ENCODE peak calls at places on chromosomes 4 and X, in four cellular contexts. A, X, T and Z are unnamed samples.

GRCh38 chrX:2751291-2751690 is 549 bp upstream of the XG start:
- DNase-seq in A (no peak), X (no peak), T (no peak), Z (no peak)

GRCh38 chrX:37353646-37354045 is 4.5 kb downstream of the PRRG1 start:
- DNase-seq in A (no peak), X (no peak), T (no peak), Z (no peak)

GRCh38 chrX:15769300-15769954 is 20.9 kb upstream of the ZRSR2 start:
- DNase-seq in A (no peak), X (no peak), T (no peak), Z (no peak)

GRCh38 chrX:135170877-135171519 is at the start of gene CT55:
- DNase-seq in A (peak; percentile 92), X (no peak), T (peak; percentile 31), Z (peak; percentile 14)

GRCh38 chrX:18354369-18355329 is at the start of gene SCML2:
- DNase-seq in A (peak; percentile 75), X (no peak), T (peak; percentile 83), Z (peak; percentile 34)

GRCh38 chrX:4841216-4841745 is 1127.8 kb upstream of the PRKX start:
- DNase-seq in A (no peak), X (no peak), T (no peak), Z (no peak)

GRCh38 chrX:49291615-49292337 is 11.7 kb upstream of the GAGE10 start:
- DNase-seq in A (peak; percentile 64), X (peak; percentile 63), T (peak; percentile 60), Z (peak; percentile 78)

GRCh38 chr4:137998666-137999429 is 243.3 kb downstream of the SLC7A11 start:
- DNase-seq in A (no peak), X (no peak), T (no peak), Z (no peak)

GRCh38 chr4:38055566-38055965 is 95.4 kb downstream of the PTTG2 start:
- DNase-seq in A (no peak), X (no peak), T (peak; percentile 37), Z (peak; percentile 30)

GRCh38 chr4:73741140-73741749 is 876 bp downstream of the CXCL8 start:
- DNase-seq in A (no peak), X (no peak), T (no peak), Z (no peak)

GRCh38 chr4:107283587-107284559 is 247.8 kb upstream of the DKK2 start:
- DNase-seq in A (no peak), X (peak; percentile 27), T (peak; percentile 27), Z (no peak)

GRCh38 chrX:34426334-34426733 is 230.8 kb downstream of the TMEM47 start:
- DNase-seq in A (no peak), X (no peak), T (no peak), Z (no peak)

GRCh38 chr4:71862315-71862714 is 78.4 kb upstream of the GC start:
- DNase-seq in A (no peak), X (no peak), T (no peak), Z (no peak)

GRCh38 chr4:182242793-182243192 is 409 bp upstream of the TENM3 start:
- DNase-seq in A (no peak), X (no peak), T (no peak), Z (no peak)

GRCh38 chr4:25792200-25792791 is 70.5 kb downstream of the SEL1L3 start:
- DNase-seq in A (peak; percentile 35), X (no peak), T (peak; percentile 50), Z (peak; percentile 67)

GRCh38 chr4:79297479-79297878 is 28.4 kb downstream of the NAA11 start:
- DNase-seq in A (no peak), X (no peak), T (no peak), Z (no peak)

GRCh38 chr4:53592686-53593641 is 1.7 kb upstream of the LNX1 start:
- DNase-seq in A (peak; percentile 66), X (peak; percentile 65), T (no peak), Z (peak; percentile 87)

GRCh38 chrX:56728321-56728720 is 722 bp upstream of the NBDY start:
- DNase-seq in A (no peak), X (no peak), T (no peak), Z (no peak)

GRCh38 chr4:40473578-40474388 is 138.7 kb downstream of the CHRNA9 start:
- DNase-seq in A (no peak), X (no peak), T (no peak), Z (no peak)

GRCh38 chr4:3479358-3480101 is 16.4 kb downstream of the DOK7 start:
- DNase-seq in A (no peak), X (no peak), T (no peak), Z (no peak)

GRCh38 chr4:27084685-27085356 is 224.2 kb downstream of the STIM2 start:
- DNase-seq in A (peak; percentile 63), X (no peak), T (peak; percentile 52), Z (peak; percentile 66)

GRCh38 chr4:77360451-77360850 is 203.4 kb downstream of the CCNG2 start:
- DNase-seq in A (no peak), X (no peak), T (no peak), Z (no peak)

GRCh38 chrX:20802036-20802435 is 535.3 kb upstream of the RPS6KA3 start:
- DNase-seq in A (no peak), X (no peak), T (no peak), Z (no peak)
- TF ChIP-seq TEAD4 in A (no peak), X (no peak), T (no peak), Z (no peak)

GRCh38 chr4:141657550-141657949 is 21.2 kb downstream of the IL15 start:
- DNase-seq in A (no peak), X (no peak), T (no peak), Z (no peak)
- TF ChIP-seq CTCF in A (no peak), X (no peak), T (no peak), Z (no peak)

GRCh38 chr4:5712517-5712916 is 1.5 kb downstream of the EVC start:
- DNase-seq in A (no peak), X (no peak), T (no peak), Z (no peak)

GRCh38 chr4:5711479-5712184 is 631 bp downstream of the EVC start:
- DNase-seq in A (no peak), X (no peak), T (no peak), Z (peak; percentile 49)

GRCh38 chr4:5710065-5710961 is 688 bp upstream of the EVC start:
- DNase-seq in A (no peak), X (no peak), T (peak; percentile 75), Z (no peak)

GRCh38 chr4:5712931-5713330 is 1.9 kb downstream of the EVC start:
- DNase-seq in A (no peak), X (no peak), T (no peak), Z (no peak)

DNA sequence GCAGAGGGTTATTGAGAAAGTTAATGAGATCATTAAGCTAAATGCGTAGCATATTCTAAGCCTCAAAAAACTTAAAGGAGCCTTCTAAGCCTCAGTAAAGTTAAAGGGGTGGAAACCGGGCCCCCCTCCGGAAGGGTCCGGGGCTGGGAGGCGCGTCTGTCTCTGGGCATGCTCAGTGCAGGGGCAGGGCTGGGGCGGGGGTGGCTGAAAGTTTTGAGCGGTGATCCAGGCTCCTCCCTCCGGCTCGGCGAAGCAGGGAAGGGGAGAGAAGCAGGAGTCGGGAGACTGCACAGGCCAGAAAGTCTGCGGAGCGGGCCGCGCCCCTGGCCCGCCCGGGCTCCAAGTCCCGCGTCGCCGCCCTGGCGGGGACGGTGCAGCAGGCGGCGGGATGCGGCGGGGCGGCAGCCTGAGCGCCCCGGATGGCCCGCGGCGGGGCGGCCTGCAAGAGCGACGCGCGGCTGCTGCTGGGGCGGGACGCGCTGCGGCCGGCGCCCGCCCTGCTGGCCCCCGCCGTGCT is at the start of gene EVC:
- DNase-seq in A (peak; percentile 36), X (no peak), T (peak; percentile 90), Z (peak; percentile 79)
- TF ChIP-seq TEAD4 in A (no peak), X (no peak), T (no peak), Z (no peak)

DNA sequence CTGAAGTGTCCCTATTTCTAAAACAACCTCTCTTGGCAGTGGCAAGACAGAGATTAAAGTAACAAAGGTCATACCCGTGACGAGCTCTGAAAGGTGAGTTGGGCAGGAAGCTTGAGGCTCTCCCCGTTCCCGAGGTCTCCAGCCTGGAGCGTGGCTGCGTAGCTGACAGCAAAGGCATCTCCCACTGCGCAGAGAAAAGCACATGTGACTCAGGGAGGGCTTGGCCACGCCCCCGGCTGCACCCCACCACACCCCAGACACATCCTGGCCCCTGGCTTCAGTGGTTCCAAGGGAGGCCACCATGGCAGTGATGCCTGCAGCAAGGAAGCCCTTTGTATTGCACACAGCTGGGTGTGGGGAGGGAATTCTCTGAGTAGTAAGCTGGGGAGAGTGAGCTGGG is 23.1 kb downstream of the EVC2 start:
- DNase-seq in A (no peak), X (no peak), T (no peak), Z (no peak)
- TF ChIP-seq CTCF in A (no peak), X (no peak), T (no peak), Z (no peak)

DNA sequence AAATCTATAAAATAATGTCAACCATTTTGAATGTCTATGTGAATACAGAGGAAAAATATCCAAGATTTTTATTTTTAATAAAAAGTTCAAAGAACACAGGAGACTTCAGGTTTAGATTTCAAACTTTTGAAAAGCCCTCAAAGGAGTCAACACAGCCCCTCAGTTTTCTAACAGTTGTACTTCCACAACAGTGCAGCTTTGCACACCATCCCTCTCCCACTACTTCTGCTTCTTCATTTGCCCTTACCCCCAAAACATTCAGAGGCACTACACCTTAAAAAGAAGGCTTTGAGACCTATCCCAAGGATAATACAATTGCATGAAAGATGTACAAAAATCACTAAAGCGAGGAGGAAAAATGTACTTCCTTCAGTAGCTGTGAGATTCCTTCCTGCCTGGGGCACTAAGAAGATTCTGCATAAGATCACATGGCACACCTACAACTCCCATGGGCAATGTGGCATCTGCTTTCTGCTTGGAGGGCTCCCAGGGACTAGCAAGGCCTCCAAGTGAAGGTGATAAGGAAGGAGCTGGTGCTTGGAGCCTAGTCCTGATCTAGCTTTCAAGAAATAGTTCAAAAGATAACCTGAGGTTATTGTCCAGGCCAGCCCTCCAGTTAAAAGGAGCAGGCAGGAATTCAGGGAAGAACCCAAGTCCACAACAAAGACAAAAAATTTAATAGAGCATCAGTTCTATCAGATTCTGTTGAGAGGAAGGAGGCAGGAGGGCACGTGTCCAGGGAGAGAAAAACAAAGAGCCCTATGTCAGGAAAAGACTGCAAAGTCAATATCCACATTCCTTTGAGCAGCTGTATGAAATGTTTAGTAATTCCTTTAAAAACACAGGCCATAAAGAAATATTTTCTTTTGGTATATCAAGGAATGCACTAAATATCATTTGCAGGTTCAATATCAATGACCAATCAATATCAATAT is 19.1 kb downstream of the ARAP2 start:
- DNase-seq in A (no peak), X (no peak), T (no peak), Z (no peak)
- TF ChIP-seq TEAD4 in A (no peak), X (no peak), T (no peak), Z (no peak)